ENCODE peak calls at places on chromosomes 16 and 17, in seven cellular contexts. S, N, F, V, Y, R and W are unnamed samples.

GRCh38 chr16:18979936-18980335 is 3.8 kb upstream of the TMC7 start:
- DNase-seq in S (no peak), N (no peak), F (no peak), V (peak; percentile 97), Y (no peak), R (no peak), W (no peak)

GRCh38 chr16:74225278-74225677 is 71.3 kb upstream of the PSMD7 start:
- DNase-seq in S (no peak), N (peak; percentile 15), F (no peak), V (no peak), Y (no peak), R (no peak), W (no peak)

GRCh38 chr16:87041286-87041685 is 275.9 kb downstream of the C16orf95 start:
- DNase-seq in S (no peak), N (no peak), F (no peak), V (no peak), Y (no peak), R (no peak), W (no peak)

GRCh38 chr17:37465058-37465616 is 24.6 kb upstream of the DUSP14 start:
- DNase-seq in S (no peak), N (peak; percentile 79), F (no peak), V (no peak), Y (no peak), R (peak; percentile 6), W (peak; percentile 79)

GRCh38 chr16:3661311-3661710 is 6.8 kb downstream of the DNASE1 start:
- DNase-seq in S (no peak), N (no peak), F (no peak), V (no peak), Y (no peak), R (no peak), W (no peak)

GRCh38 chr17:76561799-76562268 is 22.0 kb downstream of the PRCD start:
- DNase-seq in S (no peak), N (peak; percentile 55), F (no peak), V (no peak), Y (no peak), R (peak; percentile 96), W (peak; percentile 100)

GRCh38 chr17:17552351-17553216 is 38.9 kb downstream of the PEMT start:
- DNase-seq in S (no peak), N (no peak), F (no peak), V (no peak), Y (no peak), R (no peak), W (no peak)

GRCh38 chr16:53207810-53208752 is 153.3 kb downstream of the CHD9 start:
- DNase-seq in S (peak; percentile 65), N (peak; percentile 90), F (no peak), V (peak; percentile 95), Y (no peak), R (peak; percentile 93), W (peak; percentile 87)

GRCh38 chr17:82443465-82444283 is 6.9 kb downstream of the CYBC1 start:
- DNase-seq in S (no peak), N (no peak), F (no peak), V (no peak), Y (no peak), R (no peak), W (no peak)

GRCh38 chr17:1787301-1787902 is 25.5 kb downstream of the SERPINF1 start:
- DNase-seq in S (no peak), N (peak; percentile 91), F (no peak), V (no peak), Y (no peak), R (no peak), W (peak; percentile 71)

GRCh38 chr16:85539084-85539483 is 74.0 kb upstream of the GSE1 start:
- DNase-seq in S (no peak), N (no peak), F (no peak), V (no peak), Y (no peak), R (no peak), W (no peak)

GRCh38 chr17:44465897-44466296 is 37.3 kb downstream of the GPATCH8 start:
- DNase-seq in S (no peak), N (no peak), F (no peak), V (no peak), Y (no peak), R (no peak), W (no peak)

GRCh38 chr16:57530104-57530522 is 6.3 kb downstream of the CCDC102A start:
- DNase-seq in S (no peak), N (peak; percentile 78), F (peak; percentile 87), V (no peak), Y (peak; percentile 39), R (peak; percentile 8), W (peak; percentile 24)

GRCh38 chr17:58282442-58282841 is 1.7 kb upstream of the MPO start:
- DNase-seq in S (no peak), N (no peak), F (no peak), V (no peak), Y (no peak), R (no peak), W (no peak)

GRCh38 chr16:55077231-55077630 is 146.6 kb downstream of the IRX5 start:
- DNase-seq in S (no peak), N (no peak), F (no peak), V (no peak), Y (no peak), R (no peak), W (no peak)

GRCh38 chr17:9004961-9005285 is 16.4 kb upstream of the NTN1 start:
- DNase-seq in S (no peak), N (no peak), F (no peak), V (no peak), Y (no peak), R (no peak), W (no peak)

GRCh38 chr17:35051183-35051578 is 12.3 kb downstream of the RFFL start:
- DNase-seq in S (no peak), N (no peak), F (peak; percentile 40), V (no peak), Y (no peak), R (no peak), W (no peak)

GRCh38 chr17:68906638-68907037 is 48.6 kb downstream of the ABCA8 start:
- DNase-seq in S (no peak), N (peak; percentile 52), F (no peak), V (peak; percentile 13), Y (no peak), R (peak; percentile 73), W (no peak)

GRCh38 chr17:76142044-76143041 is 1.3 kb upstream of the FOXJ1 start:
- DNase-seq in S (no peak), N (no peak), F (no peak), V (no peak), Y (no peak), R (no peak), W (no peak)

GRCh38 chr16:72990003-72990521 is 57.9 kb downstream of the ZFHX3 start:
- DNase-seq in S (no peak), N (peak; percentile 72), F (no peak), V (peak; percentile 9), Y (no peak), R (no peak), W (no peak)

GRCh38 chr16:69703638-69704037 is 22.7 kb downstream of the NQO1 start:
- DNase-seq in S (no peak), N (peak; percentile 59), F (no peak), V (no peak), Y (no peak), R (no peak), W (no peak)

GRCh38 chr17:77451271-77451893 is 310.6 kb downstream of the SEC14L1 start:
- DNase-seq in S (no peak), N (peak; percentile 76), F (peak; percentile 83), V (no peak), Y (peak; percentile 51), R (peak; percentile 99), W (peak; percentile 89)

GRCh38 chr17:70483624-70484023 is 314.3 kb downstream of the KCNJ2 start:
- DNase-seq in S (no peak), N (no peak), F (no peak), V (no peak), Y (no peak), R (no peak), W (no peak)

GRCh38 chr16:56189990-56190902 is 1.0 kb upstream of the GNAO1 start:
- DNase-seq in S (no peak), N (no peak), F (no peak), V (peak; percentile 66), Y (no peak), R (peak; percentile 15), W (no peak)

GRCh38 chr17:63911657-63912100 is 621 bp upstream of the CSHL1 start:
- DNase-seq in S (no peak), N (peak; percentile 19), F (peak; percentile 77), V (peak; percentile 19), Y (peak; percentile 21), R (peak; percentile 55), W (no peak)